ENCODE peak calls at places on chromosome 12, in ten cellular contexts. One of them, this sample, is unnamed.

GRCh38 chr12:52145228-52145940 is 46.4 kb downstream of the KRT80 start:
- DNase-seq in NCI-H1436: no peak
- DNase-seq in stimulated activated CD4-positive, alpha-beta T cell treated with anti-CD3 and anti-CD28 coated beads, Interleukin-12 subunit alpha, Interleukin-12 subunit beta, amount 100 ng/mL, for 4 hours: no peak
- DNase-seq in body of pancreas: no peak
- DNase-seq in WERI-Rb-1: no peak
- DNase-seq in nucleus accumbens: no peak
- DNase-seq in stimulated activated CD8-positive, alpha-beta memory T cell treated with anti-CD3 and anti-CD28 coated beads, Interleukin-12 subunit alpha, Interleukin-12 subunit beta, amount 100 ng/mL, for 1 hour: no peak
- DNase-seq in iris pigment epithelial cell: no peak
- DNase-seq in naive thymus-derived CD8-positive, alpha-beta T cell: no peak
- DNase-seq in fibroblast of mammary gland: no peak
- DNase-seq in this sample: no peak

GRCh38 chr12:110684322-110684836 is 4.5 kb downstream of the HVCN1 start:
- DNase-seq in NCI-H1436: no peak
- DNase-seq in stimulated activated CD4-positive, alpha-beta T cell treated with anti-CD3 and anti-CD28 coated beads, Interleukin-12 subunit alpha, Interleukin-12 subunit beta, amount 100 ng/mL, for 4 hours: no peak
- DNase-seq in body of pancreas: no peak
- DNase-seq in WERI-Rb-1: no peak
- DNase-seq in nucleus accumbens: no peak
- DNase-seq in stimulated activated CD8-positive, alpha-beta memory T cell treated with anti-CD3 and anti-CD28 coated beads, Interleukin-12 subunit alpha, Interleukin-12 subunit beta, amount 100 ng/mL, for 1 hour: no peak
- DNase-seq in iris pigment epithelial cell: peak; percentile 34
- DNase-seq in naive thymus-derived CD8-positive, alpha-beta T cell: no peak
- DNase-seq in fibroblast of mammary gland: no peak
- DNase-seq in this sample: no peak

GRCh38 chr12:47722926-47723631 is 2.2 kb downstream of the ENDOU start:
- DNase-seq in NCI-H1436: no peak
- DNase-seq in stimulated activated CD4-positive, alpha-beta T cell treated with anti-CD3 and anti-CD28 coated beads, Interleukin-12 subunit alpha, Interleukin-12 subunit beta, amount 100 ng/mL, for 4 hours: no peak
- DNase-seq in body of pancreas: no peak
- DNase-seq in WERI-Rb-1: no peak
- DNase-seq in nucleus accumbens: peak; percentile 36
- DNase-seq in stimulated activated CD8-positive, alpha-beta memory T cell treated with anti-CD3 and anti-CD28 coated beads, Interleukin-12 subunit alpha, Interleukin-12 subunit beta, amount 100 ng/mL, for 1 hour: no peak
- DNase-seq in iris pigment epithelial cell: no peak
- DNase-seq in naive thymus-derived CD8-positive, alpha-beta T cell: no peak
- DNase-seq in fibroblast of mammary gland: no peak
- DNase-seq in this sample: no peak

GRCh38 chr12:6292606-6293005 is 17.9 kb upstream of the PLEKHG6 start:
- DNase-seq in NCI-H1436: no peak
- DNase-seq in stimulated activated CD4-positive, alpha-beta T cell treated with anti-CD3 and anti-CD28 coated beads, Interleukin-12 subunit alpha, Interleukin-12 subunit beta, amount 100 ng/mL, for 4 hours: no peak
- DNase-seq in body of pancreas: no peak
- DNase-seq in WERI-Rb-1: no peak
- DNase-seq in nucleus accumbens: no peak
- DNase-seq in stimulated activated CD8-positive, alpha-beta memory T cell treated with anti-CD3 and anti-CD28 coated beads, Interleukin-12 subunit alpha, Interleukin-12 subunit beta, amount 100 ng/mL, for 1 hour: no peak
- DNase-seq in iris pigment epithelial cell: peak; percentile 86
- DNase-seq in naive thymus-derived CD8-positive, alpha-beta T cell: no peak
- DNase-seq in fibroblast of mammary gland: peak; percentile 90
- DNase-seq in this sample: no peak

GRCh38 chr12:68785358-68785757 is 22.6 kb upstream of the MDM2 start:
- DNase-seq in NCI-H1436: no peak
- DNase-seq in stimulated activated CD4-positive, alpha-beta T cell treated with anti-CD3 and anti-CD28 coated beads, Interleukin-12 subunit alpha, Interleukin-12 subunit beta, amount 100 ng/mL, for 4 hours: no peak
- DNase-seq in body of pancreas: no peak
- DNase-seq in WERI-Rb-1: no peak
- DNase-seq in nucleus accumbens: no peak
- DNase-seq in stimulated activated CD8-positive, alpha-beta memory T cell treated with anti-CD3 and anti-CD28 coated beads, Interleukin-12 subunit alpha, Interleukin-12 subunit beta, amount 100 ng/mL, for 1 hour: no peak
- DNase-seq in iris pigment epithelial cell: peak; percentile 78
- DNase-seq in naive thymus-derived CD8-positive, alpha-beta T cell: no peak
- DNase-seq in fibroblast of mammary gland: peak; percentile 55
- DNase-seq in this sample: no peak

GRCh38 chr12:15846887-15847286 is 35.3 kb upstream of the STRAP start:
- DNase-seq in NCI-H1436: no peak
- DNase-seq in stimulated activated CD4-positive, alpha-beta T cell treated with anti-CD3 and anti-CD28 coated beads, Interleukin-12 subunit alpha, Interleukin-12 subunit beta, amount 100 ng/mL, for 4 hours: no peak
- DNase-seq in body of pancreas: no peak
- DNase-seq in WERI-Rb-1: no peak
- DNase-seq in nucleus accumbens: no peak
- DNase-seq in stimulated activated CD8-positive, alpha-beta memory T cell treated with anti-CD3 and anti-CD28 coated beads, Interleukin-12 subunit alpha, Interleukin-12 subunit beta, amount 100 ng/mL, for 1 hour: no peak
- DNase-seq in iris pigment epithelial cell: peak; percentile 67
- DNase-seq in naive thymus-derived CD8-positive, alpha-beta T cell: no peak
- DNase-seq in fibroblast of mammary gland: peak; percentile 89
- DNase-seq in this sample: no peak

GRCh38 chr12:121957831-121958515 is 39.6 kb downstream of the CFAP251 start:
- DNase-seq in NCI-H1436: no peak
- DNase-seq in stimulated activated CD4-positive, alpha-beta T cell treated with anti-CD3 and anti-CD28 coated beads, Interleukin-12 subunit alpha, Interleukin-12 subunit beta, amount 100 ng/mL, for 4 hours: no peak
- DNase-seq in body of pancreas: no peak
- DNase-seq in WERI-Rb-1: no peak
- DNase-seq in nucleus accumbens: no peak
- DNase-seq in stimulated activated CD8-positive, alpha-beta memory T cell treated with anti-CD3 and anti-CD28 coated beads, Interleukin-12 subunit alpha, Interleukin-12 subunit beta, amount 100 ng/mL, for 1 hour: no peak
- DNase-seq in iris pigment epithelial cell: no peak
- DNase-seq in naive thymus-derived CD8-positive, alpha-beta T cell: no peak
- DNase-seq in fibroblast of mammary gland: no peak
- DNase-seq in this sample: no peak

GRCh38 chr12:67520611-67521010 is 127.9 kb upstream of the DYRK2 start:
- DNase-seq in NCI-H1436: no peak
- DNase-seq in stimulated activated CD4-positive, alpha-beta T cell treated with anti-CD3 and anti-CD28 coated beads, Interleukin-12 subunit alpha, Interleukin-12 subunit beta, amount 100 ng/mL, for 4 hours: no peak
- DNase-seq in body of pancreas: no peak
- DNase-seq in WERI-Rb-1: no peak
- DNase-seq in nucleus accumbens: no peak
- DNase-seq in stimulated activated CD8-positive, alpha-beta memory T cell treated with anti-CD3 and anti-CD28 coated beads, Interleukin-12 subunit alpha, Interleukin-12 subunit beta, amount 100 ng/mL, for 1 hour: no peak
- DNase-seq in iris pigment epithelial cell: no peak
- DNase-seq in naive thymus-derived CD8-positive, alpha-beta T cell: no peak
- DNase-seq in fibroblast of mammary gland: no peak
- DNase-seq in this sample: no peak

GRCh38 chr12:66837311-66837627 is 158.4 kb upstream of the GRIP1 start:
- DNase-seq in NCI-H1436: no peak
- DNase-seq in stimulated activated CD4-positive, alpha-beta T cell treated with anti-CD3 and anti-CD28 coated beads, Interleukin-12 subunit alpha, Interleukin-12 subunit beta, amount 100 ng/mL, for 4 hours: no peak
- DNase-seq in body of pancreas: no peak
- DNase-seq in WERI-Rb-1: no peak
- DNase-seq in nucleus accumbens: no peak
- DNase-seq in stimulated activated CD8-positive, alpha-beta memory T cell treated with anti-CD3 and anti-CD28 coated beads, Interleukin-12 subunit alpha, Interleukin-12 subunit beta, amount 100 ng/mL, for 1 hour: no peak
- DNase-seq in iris pigment epithelial cell: no peak
- DNase-seq in naive thymus-derived CD8-positive, alpha-beta T cell: no peak
- DNase-seq in fibroblast of mammary gland: no peak
- DNase-seq in this sample: no peak

GRCh38 chr12:578743-579449 is 84.3 kb downstream of the NINJ2 start:
- DNase-seq in NCI-H1436: no peak
- DNase-seq in stimulated activated CD4-positive, alpha-beta T cell treated with anti-CD3 and anti-CD28 coated beads, Interleukin-12 subunit alpha, Interleukin-12 subunit beta, amount 100 ng/mL, for 4 hours: no peak
- DNase-seq in body of pancreas: no peak
- DNase-seq in WERI-Rb-1: no peak
- DNase-seq in nucleus accumbens: no peak
- DNase-seq in stimulated activated CD8-positive, alpha-beta memory T cell treated with anti-CD3 and anti-CD28 coated beads, Interleukin-12 subunit alpha, Interleukin-12 subunit beta, amount 100 ng/mL, for 1 hour: no peak
- DNase-seq in iris pigment epithelial cell: no peak
- DNase-seq in naive thymus-derived CD8-positive, alpha-beta T cell: no peak
- DNase-seq in fibroblast of mammary gland: no peak
- DNase-seq in this sample: no peak

GRCh38 chr12:31021809-31022492 is 51.7 kb upstream of the DDX11 start:
- DNase-seq in NCI-H1436: no peak
- DNase-seq in stimulated activated CD4-positive, alpha-beta T cell treated with anti-CD3 and anti-CD28 coated beads, Interleukin-12 subunit alpha, Interleukin-12 subunit beta, amount 100 ng/mL, for 4 hours: no peak
- DNase-seq in body of pancreas: no peak
- DNase-seq in WERI-Rb-1: no peak
- DNase-seq in nucleus accumbens: no peak
- DNase-seq in stimulated activated CD8-positive, alpha-beta memory T cell treated with anti-CD3 and anti-CD28 coated beads, Interleukin-12 subunit alpha, Interleukin-12 subunit beta, amount 100 ng/mL, for 1 hour: no peak
- DNase-seq in iris pigment epithelial cell: peak; percentile 45
- DNase-seq in naive thymus-derived CD8-positive, alpha-beta T cell: no peak
- DNase-seq in fibroblast of mammary gland: peak; percentile 8
- DNase-seq in this sample: no peak

GRCh38 chr12:80837342-80837978 is 100.3 kb downstream of the LIN7A start:
- DNase-seq in NCI-H1436: peak; percentile 40
- DNase-seq in stimulated activated CD4-positive, alpha-beta T cell treated with anti-CD3 and anti-CD28 coated beads, Interleukin-12 subunit alpha, Interleukin-12 subunit beta, amount 100 ng/mL, for 4 hours: no peak
- DNase-seq in body of pancreas: no peak
- DNase-seq in WERI-Rb-1: peak; percentile 28
- DNase-seq in nucleus accumbens: no peak
- DNase-seq in stimulated activated CD8-positive, alpha-beta memory T cell treated with anti-CD3 and anti-CD28 coated beads, Interleukin-12 subunit alpha, Interleukin-12 subunit beta, amount 100 ng/mL, for 1 hour: no peak
- DNase-seq in iris pigment epithelial cell: peak; percentile 71
- DNase-seq in naive thymus-derived CD8-positive, alpha-beta T cell: no peak
- DNase-seq in fibroblast of mammary gland: peak; percentile 78
- DNase-seq in this sample: no peak

GRCh38 chr12:47041327-47041726 is 38.1 kb upstream of the PCED1B start:
- DNase-seq in NCI-H1436: no peak
- DNase-seq in stimulated activated CD4-positive, alpha-beta T cell treated with anti-CD3 and anti-CD28 coated beads, Interleukin-12 subunit alpha, Interleukin-12 subunit beta, amount 100 ng/mL, for 4 hours: no peak
- DNase-seq in body of pancreas: no peak
- DNase-seq in WERI-Rb-1: no peak
- DNase-seq in nucleus accumbens: no peak
- DNase-seq in stimulated activated CD8-positive, alpha-beta memory T cell treated with anti-CD3 and anti-CD28 coated beads, Interleukin-12 subunit alpha, Interleukin-12 subunit beta, amount 100 ng/mL, for 1 hour: no peak
- DNase-seq in iris pigment epithelial cell: no peak
- DNase-seq in naive thymus-derived CD8-positive, alpha-beta T cell: no peak
- DNase-seq in fibroblast of mammary gland: no peak
- DNase-seq in this sample: no peak

GRCh38 chr12:52151859-52152783 is 39.7 kb downstream of the KRT80 start:
- DNase-seq in NCI-H1436: peak; percentile 18
- DNase-seq in stimulated activated CD4-positive, alpha-beta T cell treated with anti-CD3 and anti-CD28 coated beads, Interleukin-12 subunit alpha, Interleukin-12 subunit beta, amount 100 ng/mL, for 4 hours: peak; percentile 65
- DNase-seq in body of pancreas: peak; percentile 77
- DNase-seq in WERI-Rb-1: peak; percentile 68
- DNase-seq in nucleus accumbens: no peak
- DNase-seq in stimulated activated CD8-positive, alpha-beta memory T cell treated with anti-CD3 and anti-CD28 coated beads, Interleukin-12 subunit alpha, Interleukin-12 subunit beta, amount 100 ng/mL, for 1 hour: peak; percentile 37
- DNase-seq in iris pigment epithelial cell: peak; percentile 44
- DNase-seq in naive thymus-derived CD8-positive, alpha-beta T cell: peak; percentile 73
- DNase-seq in fibroblast of mammary gland: peak; percentile 54
- DNase-seq in this sample: peak; percentile 54

GRCh38 chr12:43586646-43587245 is 34.7 kb upstream of the ADAMTS20 start:
- DNase-seq in NCI-H1436: no peak
- DNase-seq in stimulated activated CD4-positive, alpha-beta T cell treated with anti-CD3 and anti-CD28 coated beads, Interleukin-12 subunit alpha, Interleukin-12 subunit beta, amount 100 ng/mL, for 4 hours: no peak
- DNase-seq in body of pancreas: no peak
- DNase-seq in WERI-Rb-1: peak; percentile 33
- DNase-seq in nucleus accumbens: no peak
- DNase-seq in stimulated activated CD8-positive, alpha-beta memory T cell treated with anti-CD3 and anti-CD28 coated beads, Interleukin-12 subunit alpha, Interleukin-12 subunit beta, amount 100 ng/mL, for 1 hour: no peak
- DNase-seq in iris pigment epithelial cell: no peak
- DNase-seq in naive thymus-derived CD8-positive, alpha-beta T cell: no peak
- DNase-seq in fibroblast of mammary gland: no peak
- DNase-seq in this sample: no peak

GRCh38 chr12:67366530-67367196 is 97.5 kb downstream of the CAND1 start:
- DNase-seq in NCI-H1436: no peak
- DNase-seq in stimulated activated CD4-positive, alpha-beta T cell treated with anti-CD3 and anti-CD28 coated beads, Interleukin-12 subunit alpha, Interleukin-12 subunit beta, amount 100 ng/mL, for 4 hours: no peak
- DNase-seq in body of pancreas: no peak
- DNase-seq in WERI-Rb-1: no peak
- DNase-seq in nucleus accumbens: no peak
- DNase-seq in stimulated activated CD8-positive, alpha-beta memory T cell treated with anti-CD3 and anti-CD28 coated beads, Interleukin-12 subunit alpha, Interleukin-12 subunit beta, amount 100 ng/mL, for 1 hour: no peak
- DNase-seq in iris pigment epithelial cell: peak; percentile 39
- DNase-seq in naive thymus-derived CD8-positive, alpha-beta T cell: no peak
- DNase-seq in fibroblast of mammary gland: peak; percentile 91
- DNase-seq in this sample: no peak

GRCh38 chr12:47819544-47819901 is 180 bp downstream of the HDAC7 start:
- DNase-seq in NCI-H1436: no peak
- DNase-seq in stimulated activated CD4-positive, alpha-beta T cell treated with anti-CD3 and anti-CD28 coated beads, Interleukin-12 subunit alpha, Interleukin-12 subunit beta, amount 100 ng/mL, for 4 hours: no peak
- DNase-seq in body of pancreas: no peak
- DNase-seq in WERI-Rb-1: no peak
- DNase-seq in nucleus accumbens: no peak
- DNase-seq in stimulated activated CD8-positive, alpha-beta memory T cell treated with anti-CD3 and anti-CD28 coated beads, Interleukin-12 subunit alpha, Interleukin-12 subunit beta, amount 100 ng/mL, for 1 hour: no peak
- DNase-seq in iris pigment epithelial cell: no peak
- DNase-seq in naive thymus-derived CD8-positive, alpha-beta T cell: no peak
- DNase-seq in fibroblast of mammary gland: no peak
- DNase-seq in this sample: no peak

GRCh38 chr12:75308279-75308678 is 21.8 kb downstream of the CAPS2 start:
- DNase-seq in NCI-H1436: no peak
- DNase-seq in stimulated activated CD4-positive, alpha-beta T cell treated with anti-CD3 and anti-CD28 coated beads, Interleukin-12 subunit alpha, Interleukin-12 subunit beta, amount 100 ng/mL, for 4 hours: no peak
- DNase-seq in body of pancreas: no peak
- DNase-seq in WERI-Rb-1: no peak
- DNase-seq in nucleus accumbens: no peak
- DNase-seq in stimulated activated CD8-positive, alpha-beta memory T cell treated with anti-CD3 and anti-CD28 coated beads, Interleukin-12 subunit alpha, Interleukin-12 subunit beta, amount 100 ng/mL, for 1 hour: no peak
- DNase-seq in iris pigment epithelial cell: no peak
- DNase-seq in naive thymus-derived CD8-positive, alpha-beta T cell: no peak
- DNase-seq in fibroblast of mammary gland: peak; percentile 5
- DNase-seq in this sample: no peak

GRCh38 chr12:106149096-106149784 is 10.5 kb upstream of the NUAK1 start:
- DNase-seq in NCI-H1436: no peak
- DNase-seq in stimulated activated CD4-positive, alpha-beta T cell treated with anti-CD3 and anti-CD28 coated beads, Interleukin-12 subunit alpha, Interleukin-12 subunit beta, amount 100 ng/mL, for 4 hours: no peak
- DNase-seq in body of pancreas: peak; percentile 53
- DNase-seq in WERI-Rb-1: peak; percentile 40
- DNase-seq in nucleus accumbens: no peak
- DNase-seq in stimulated activated CD8-positive, alpha-beta memory T cell treated with anti-CD3 and anti-CD28 coated beads, Interleukin-12 subunit alpha, Interleukin-12 subunit beta, amount 100 ng/mL, for 1 hour: no peak
- DNase-seq in iris pigment epithelial cell: peak; percentile 35
- DNase-seq in naive thymus-derived CD8-positive, alpha-beta T cell: no peak
- DNase-seq in fibroblast of mammary gland: no peak
- DNase-seq in this sample: peak; percentile 77

GRCh38 chr12:4108803-4109345 is 164.7 kb upstream of the CCND2 start:
- DNase-seq in NCI-H1436: no peak
- DNase-seq in stimulated activated CD4-positive, alpha-beta T cell treated with anti-CD3 and anti-CD28 coated beads, Interleukin-12 subunit alpha, Interleukin-12 subunit beta, amount 100 ng/mL, for 4 hours: no peak
- DNase-seq in body of pancreas: no peak
- DNase-seq in WERI-Rb-1: no peak
- DNase-seq in nucleus accumbens: no peak
- DNase-seq in stimulated activated CD8-positive, alpha-beta memory T cell treated with anti-CD3 and anti-CD28 coated beads, Interleukin-12 subunit alpha, Interleukin-12 subunit beta, amount 100 ng/mL, for 1 hour: no peak
- DNase-seq in iris pigment epithelial cell: no peak
- DNase-seq in naive thymus-derived CD8-positive, alpha-beta T cell: no peak
- DNase-seq in fibroblast of mammary gland: peak; percentile 12
- DNase-seq in this sample: no peak

GRCh38 chr12:32494676-32495075 is 95.3 kb downstream of the FGD4 start:
- DNase-seq in NCI-H1436: no peak
- DNase-seq in stimulated activated CD4-positive, alpha-beta T cell treated with anti-CD3 and anti-CD28 coated beads, Interleukin-12 subunit alpha, Interleukin-12 subunit beta, amount 100 ng/mL, for 4 hours: no peak
- DNase-seq in body of pancreas: no peak
- DNase-seq in WERI-Rb-1: no peak
- DNase-seq in nucleus accumbens: no peak
- DNase-seq in stimulated activated CD8-positive, alpha-beta memory T cell treated with anti-CD3 and anti-CD28 coated beads, Interleukin-12 subunit alpha, Interleukin-12 subunit beta, amount 100 ng/mL, for 1 hour: no peak
- DNase-seq in iris pigment epithelial cell: no peak
- DNase-seq in naive thymus-derived CD8-positive, alpha-beta T cell: no peak
- DNase-seq in fibroblast of mammary gland: no peak
- DNase-seq in this sample: no peak

GRCh38 chr12:65494537-65494936 is 216.1 kb downstream of the MSRB3 start:
- DNase-seq in NCI-H1436: no peak
- DNase-seq in stimulated activated CD4-positive, alpha-beta T cell treated with anti-CD3 and anti-CD28 coated beads, Interleukin-12 subunit alpha, Interleukin-12 subunit beta, amount 100 ng/mL, for 4 hours: no peak
- DNase-seq in body of pancreas: no peak
- DNase-seq in WERI-Rb-1: no peak
- DNase-seq in nucleus accumbens: no peak
- DNase-seq in stimulated activated CD8-positive, alpha-beta memory T cell treated with anti-CD3 and anti-CD28 coated beads, Interleukin-12 subunit alpha, Interleukin-12 subunit beta, amount 100 ng/mL, for 1 hour: no peak
- DNase-seq in iris pigment epithelial cell: peak; percentile 12
- DNase-seq in naive thymus-derived CD8-positive, alpha-beta T cell: no peak
- DNase-seq in fibroblast of mammary gland: no peak
- DNase-seq in this sample: no peak

GRCh38 chr12:109544955-109545531 is 28.3 kb downstream of the MMAB start:
- DNase-seq in NCI-H1436: no peak
- DNase-seq in stimulated activated CD4-positive, alpha-beta T cell treated with anti-CD3 and anti-CD28 coated beads, Interleukin-12 subunit alpha, Interleukin-12 subunit beta, amount 100 ng/mL, for 4 hours: no peak
- DNase-seq in body of pancreas: no peak
- DNase-seq in WERI-Rb-1: no peak
- DNase-seq in nucleus accumbens: no peak
- DNase-seq in stimulated activated CD8-positive, alpha-beta memory T cell treated with anti-CD3 and anti-CD28 coated beads, Interleukin-12 subunit alpha, Interleukin-12 subunit beta, amount 100 ng/mL, for 1 hour: no peak
- DNase-seq in iris pigment epithelial cell: peak; percentile 25
- DNase-seq in naive thymus-derived CD8-positive, alpha-beta T cell: no peak
- DNase-seq in fibroblast of mammary gland: peak; percentile 66
- DNase-seq in this sample: no peak

GRCh38 chr12:81330480-81330879 is 252.6 kb downstream of the ACSS3 start:
- DNase-seq in NCI-H1436: no peak
- DNase-seq in stimulated activated CD4-positive, alpha-beta T cell treated with anti-CD3 and anti-CD28 coated beads, Interleukin-12 subunit alpha, Interleukin-12 subunit beta, amount 100 ng/mL, for 4 hours: no peak
- DNase-seq in body of pancreas: no peak
- DNase-seq in WERI-Rb-1: no peak
- DNase-seq in nucleus accumbens: no peak
- DNase-seq in stimulated activated CD8-positive, alpha-beta memory T cell treated with anti-CD3 and anti-CD28 coated beads, Interleukin-12 subunit alpha, Interleukin-12 subunit beta, amount 100 ng/mL, for 1 hour: no peak
- DNase-seq in iris pigment epithelial cell: no peak
- DNase-seq in naive thymus-derived CD8-positive, alpha-beta T cell: no peak
- DNase-seq in fibroblast of mammary gland: peak; percentile 6
- DNase-seq in this sample: no peak

GRCh38 chr12:82756303-82756702 is 69.6 kb downstream of the TMTC2 start:
- DNase-seq in NCI-H1436: no peak
- DNase-seq in stimulated activated CD4-positive, alpha-beta T cell treated with anti-CD3 and anti-CD28 coated beads, Interleukin-12 subunit alpha, Interleukin-12 subunit beta, amount 100 ng/mL, for 4 hours: no peak
- DNase-seq in body of pancreas: no peak
- DNase-seq in WERI-Rb-1: no peak
- DNase-seq in nucleus accumbens: no peak
- DNase-seq in stimulated activated CD8-positive, alpha-beta memory T cell treated with anti-CD3 and anti-CD28 coated beads, Interleukin-12 subunit alpha, Interleukin-12 subunit beta, amount 100 ng/mL, for 1 hour: no peak
- DNase-seq in iris pigment epithelial cell: no peak
- DNase-seq in naive thymus-derived CD8-positive, alpha-beta T cell: no peak
- DNase-seq in fibroblast of mammary gland: no peak
- DNase-seq in this sample: no peak